ENCODE peak calls at places on chromosomes 6 and 20, in nine cellular contexts. Z is RWPE2; K is cerebellum; A is breast epithelium; M is AG08396; P is MM.1S; R is heart left ventricle; E is colonic mucosa; U is activated CD8-positive, alpha-beta T cell treated with anti-CD3 and anti-CD28 coated beads for 36 hours. H is an unnamed sample.

GRCh38 chr6:23446394-23447001 is 679.5 kb upstream of the NRSN1 start:
- DNase-seq in M (peak; percentile 20), E (no peak), K (peak; percentile 54), A (no peak), Z (no peak), U (no peak), R (no peak), P (peak; percentile 40), H (no peak)

GRCh38 chr6:89986650-89987074 is 92.4 kb downstream of the GJA10 start:
- DNase-seq in R (no peak), M (peak; percentile 35), Z (no peak), U (no peak), A (no peak), K (no peak), P (no peak), E (no peak), H (no peak)

GRCh38 chr20:63015665-63016361 is 9.0 kb upstream of the BHLHE23 start:
- DNase-seq in R (no peak), M (no peak), U (no peak), A (no peak), K (no peak), P (no peak), Z (peak; percentile 84), E (no peak), H (no peak)

GRCh38 chr20:5996765-5997164 is 46.3 kb downstream of the MCM8 start:
- DNase-seq in A (no peak), M (no peak), K (no peak), U (peak; percentile 63), R (no peak), Z (no peak), P (peak; percentile 79), E (no peak), H (no peak)

GRCh38 chr6:11363881-11364576 is 131.6 kb upstream of the NEDD9 start:
- DNase-seq in U (peak; percentile 86), M (no peak), A (no peak), R (no peak), P (no peak), Z (no peak), E (no peak), K (no peak), H (no peak)

GRCh38 chr6:12941422-12941821 is 224.9 kb downstream of the PHACTR1 start:
- DNase-seq in U (peak; percentile 36), E (no peak), R (no peak), K (no peak), A (no peak), M (no peak), Z (no peak), P (no peak), H (no peak)

GRCh38 chr6:35091353-35092083 is 49.6 kb downstream of the TCP11 start:
- DNase-seq in M (peak; percentile 36), U (no peak), Z (no peak), A (no peak), P (no peak), K (no peak), E (peak; percentile 15), R (no peak), H (no peak)

GRCh38 chr6:93644611-93645010 is 225.3 kb upstream of the EPHA7 start:
- DNase-seq in E (no peak), P (no peak), U (no peak), R (no peak), Z (no peak), K (no peak), A (no peak), M (no peak), H (no peak)

GRCh38 chr20:58133020-58133419 is 95.4 kb downstream of the ANKRD60 start:
- DNase-seq in A (no peak), Z (peak; percentile 49), E (no peak), K (no peak), P (no peak), M (no peak), R (no peak), U (no peak), H (no peak)

GRCh38 chr20:58467572-58468330 is 47.4 kb downstream of the APCDD1L start:
- DNase-seq in P (no peak), Z (peak; percentile 83), E (no peak), R (no peak), K (no peak), A (no peak), U (no peak), M (no peak), H (no peak)

GRCh38 chr20:35010405-35011192 is 54.9 kb downstream of the MYH7B start:
- DNase-seq in M (peak; percentile 5), K (no peak), P (no peak), Z (peak; percentile 67), U (no peak), E (no peak), R (no peak), A (no peak), H (no peak)

H was measured in tibial nerve.